ENCODE peak calls at places on chromosomes 12 and 14, in four cellular contexts. H is RWPE1, N is iPS-NIHi11, K is NCI-H774. Y is an unnamed sample.

GRCh38 chr12:6833189-6833890 is 5.1 kb downstream of the P3H3 start:
- DNase-seq in H (no peak), N (no peak), K (no peak), Y (no peak)

GRCh38 chr14:51677276-51677675 is 25.6 kb downstream of the FRMD6 start:
- DNase-seq in H (no peak), N (no peak), K (no peak), Y (no peak)

GRCh38 chr14:52055215-52055614 is 13.6 kb downstream of the NID2 start:
- DNase-seq in K (no peak), H (no peak), N (no peak), Y (no peak)

GRCh38 chr14:57987051-57987450 is 121.2 kb upstream of the SLC35F4 start:
- DNase-seq in N (no peak), K (no peak), H (no peak), Y (no peak)

GRCh38 chr12:122836027-122836921 is 1.0 kb downstream of the HIP1R start:
- DNase-seq in H (peak; percentile 65), K (peak; percentile 29), N (no peak), Y (peak; percentile 46)

GRCh38 chr12:112162261-112162790 is 37.0 kb downstream of the TRAFD1 start:
- DNase-seq in K (no peak), H (no peak), N (no peak), Y (no peak)

GRCh38 chr14:33414041-33414440 is 475.4 kb downstream of the NPAS3 start:
- DNase-seq in N (peak; percentile 14), K (no peak), H (no peak), Y (no peak)

GRCh38 chr14:21589317-21589716 is 9.4 kb upstream of the OR10G3 start:
- DNase-seq in N (no peak), K (no peak), H (no peak), Y (no peak)

GRCh38 chr12:3004655-3005565 is 45.7 kb downstream of the TEAD4 start:
- DNase-seq in N (peak; percentile 51), H (peak; percentile 13), K (no peak), Y (peak; percentile 11)

GRCh38 chr14:102479777-102480176 is 29.8 kb downstream of the ANKRD9 start:
- DNase-seq in N (no peak), H (no peak), K (peak; percentile 30), Y (peak; percentile 88)

GRCh38 chr14:23361320-23361719 is 3.7 kb downstream of the EFS start:
- DNase-seq in H (no peak), K (no peak), N (no peak), Y (no peak)

GRCh38 chr12:12671850-12672660 is 23.9 kb downstream of the GPR19 start:
- DNase-seq in N (no peak), H (no peak), K (no peak), Y (no peak)

GRCh38 chr12:57604454-57605307 is at the start of gene DTX3:
- DNase-seq in H (no peak), N (peak; percentile 79), K (peak; percentile 38), Y (peak; percentile 63)

GRCh38 chr12:124914392-124915248 is at the start of gene UBC:
- DNase-seq in N (peak; percentile 77), K (no peak), H (peak; percentile 75), Y (peak; percentile 87)

GRCh38 chr12:96140110-96140509 is 54.1 kb upstream of the ELK3 start:
- DNase-seq in K (no peak), N (no peak), H (no peak), Y (no peak)

GRCh38 chr12:89267404-89267803 is 84.9 kb downstream of the DUSP6 start:
- DNase-seq in K (no peak), N (no peak), H (no peak), Y (no peak)

GRCh38 chr12:28191690-28192089 is 1.4 kb downstream of the CCDC91 start:
- DNase-seq in H (no peak), N (no peak), K (no peak), Y (no peak)